ENCODE peak calls at places on chromosomes 12 and 14, in five cellular contexts. I, H, K, V and Z are unnamed samples.
A peak's percentile ranks its signal among the peaks of the same experiment; 100 is the strongest.

GRCh38 chr12:823043-823698 is 70.8 kb downstream of the WNK1 start:
- DNase-seq in I (no peak), H (no peak), K (no peak), V (no peak), Z (no peak)

GRCh38 chr14:20857630-20858261 is 33.4 kb upstream of the RNASE3 start:
- DNase-seq in I (peak; percentile 88), H (peak; percentile 55), K (peak; percentile 51), V (no peak), Z (peak; percentile 57)

GRCh38 chr12:1808798-1809480 is 11.4 kb upstream of the LRTM2 start:
- DNase-seq in I (peak; percentile 39), H (peak; percentile 12), K (no peak), V (no peak), Z (no peak)

GRCh38 chr12:49369723-49370145 is 2.5 kb downstream of the SPATS2 start:
- DNase-seq in I (no peak), H (peak; percentile 25), K (peak; percentile 58), V (no peak), Z (no peak)

GRCh38 chr12:102421801-102422583 is 58.4 kb downstream of the IGF1 start:
- DNase-seq in I (no peak), H (no peak), K (no peak), V (no peak), Z (no peak)

GRCh38 chr12:68945255-68945654 is 12.3 kb upstream of the CPM start:
- DNase-seq in I (no peak), H (no peak), K (no peak), V (no peak), Z (no peak)

GRCh38 chr12:17076335-17076734 is 470.4 kb upstream of the LMO3 start:
- DNase-seq in I (no peak), H (no peak), K (no peak), V (no peak), Z (no peak)

GRCh38 chr12:101792046-101792931 is 38.5 kb downstream of the GNPTAB start:
- DNase-seq in I (no peak), H (no peak), K (no peak), V (no peak), Z (no peak)

GRCh38 chr12:14771651-14772137 is 31.6 kb downstream of the WBP11 start:
- DNase-seq in I (no peak), H (no peak), K (no peak), V (no peak), Z (no peak)

GRCh38 chr12:32399373-32400113 is at the start of gene FGD4:
- DNase-seq in I (peak; percentile 93), H (peak; percentile 90), K (peak; percentile 75), V (no peak), Z (peak; percentile 37)

GRCh38 chr12:14691560-14691959 is 4.8 kb downstream of the GUCY2C start:
- DNase-seq in I (no peak), H (peak; percentile 42), K (no peak), V (no peak), Z (no peak)

GRCh38 chr12:1220127-1221092 is 229.4 kb downstream of the ERC1 start:
- DNase-seq in I (no peak), H (no peak), K (no peak), V (no peak), Z (no peak)

GRCh38 chr14:25049559-25050493 is at the start of gene STXBP6:
- DNase-seq in I (peak; percentile 84), H (peak; percentile 84), K (peak; percentile 61), V (no peak), Z (no peak)

GRCh38 chr12:94988471-94988870 is 15.0 kb downstream of the NDUFA12 start:
- DNase-seq in I (no peak), H (no peak), K (no peak), V (no peak), Z (peak; percentile 61)

GRCh38 chr12:12194206-12194605 is 72.6 kb downstream of the LRP6 start:
- DNase-seq in I (no peak), H (no peak), K (peak; percentile 29), V (no peak), Z (no peak)

GRCh38 chr14:59195898-59196297 is 7.4 kb downstream of the DAAM1 start:
- DNase-seq in I (no peak), H (no peak), K (no peak), V (no peak), Z (no peak)

GRCh38 chr12:47636908-47637780 is 68.7 kb downstream of the RPAP3 start:
- DNase-seq in I (peak; percentile 77), H (peak; percentile 19), K (no peak), V (peak; percentile 74), Z (no peak)

GRCh38 chr14:75430526-75430925 is 2.7 kb downstream of the JDP2 start:
- DNase-seq in I (no peak), H (peak; percentile 38), K (peak; percentile 80), V (no peak), Z (no peak)

GRCh38 chr14:47675489-47676300 is at the start of gene MDGA2:
- DNase-seq in I (peak; percentile 64), H (no peak), K (no peak), V (no peak), Z (no peak)

GRCh38 chr12:72612171-72612570 is 340.0 kb downstream of the TRHDE start:
- DNase-seq in I (no peak), H (no peak), K (no peak), V (peak; percentile 80), Z (no peak)

GRCh38 chr12:94640134-94640928 is 10.0 kb downstream of the TMCC3 start:
- DNase-seq in I (no peak), H (no peak), K (peak; percentile 91), V (no peak), Z (no peak)

GRCh38 chr14:56555921-56556570 is 23.6 kb upstream of the TMEM260 start:
- DNase-seq in I (no peak), H (no peak), K (peak; percentile 68), V (peak; percentile 13), Z (no peak)

GRCh38 chr14:90452366-90452765 is 55.5 kb downstream of the CALM1 start:
- DNase-seq in I (no peak), H (no peak), K (no peak), V (no peak), Z (no peak)

GRCh38 chr14:64704145-64704742 is at the start of gene PLEKHG3:
- DNase-seq in I (peak; percentile 95), H (peak; percentile 85), K (peak; percentile 51), V (no peak), Z (no peak)

GRCh38 chr12:112977641-112978040 is 678 bp upstream of the OAS2 start:
- DNase-seq in I (peak; percentile 61), H (peak; percentile 27), K (no peak), V (no peak), Z (no peak)

GRCh38 chr12:13175499-13175898 is 21.0 kb upstream of the EMP1 start:
- DNase-seq in I (no peak), H (no peak), K (peak; percentile 47), V (no peak), Z (no peak)

GRCh38 chr12:53383258-53383657 is 3.3 kb downstream of the SP1 start:
- DNase-seq in I (no peak), H (no peak), K (no peak), V (no peak), Z (no peak)
- H3K4me3 ChIP-seq in I (no peak overlapping the region), H (peak overlapping the region; percentile 73), K (peak overlapping the region; percentile 55), V (no peak overlapping the region), Z (no peak overlapping the region)

GRCh38 chr14:31336646-31337045 is 83.7 kb downstream of the HEATR5A start:
- DNase-seq in I (no peak), H (no peak), K (peak; percentile 69), V (no peak), Z (no peak)
- H3K27ac ChIP-seq in I (no peak overlapping the region), H (no peak overlapping the region), K (no peak overlapping the region), V (no peak overlapping the region), Z (no peak overlapping the region)

DNA sequence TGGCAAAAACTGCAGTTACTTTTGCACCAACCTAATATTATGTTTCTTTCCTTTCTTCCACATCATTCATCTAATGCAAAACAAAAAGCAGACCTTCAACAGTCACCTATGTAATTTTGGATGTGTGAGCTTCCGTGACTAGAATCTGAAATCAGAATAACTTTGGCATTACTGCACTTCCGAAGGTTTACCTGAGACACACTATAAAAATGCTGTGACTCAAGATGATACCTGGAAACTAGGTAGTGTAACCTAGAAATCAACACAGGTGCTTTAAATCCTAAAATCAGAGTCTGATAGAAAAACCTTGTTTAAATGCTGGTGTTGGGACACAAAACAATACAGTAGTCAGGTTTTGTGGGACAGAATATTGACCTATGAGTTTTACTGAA is 2.2 kb downstream of the BTBD7 start:
- DNase-seq in I (no peak), H (no peak), K (no peak), V (no peak), Z (no peak)
- H3K4me3 ChIP-seq in I (no peak overlapping the region), H (peak overlapping the region; percentile 95), K (no peak overlapping the region), V (no peak overlapping the region), Z (no peak overlapping the region)

DNA sequence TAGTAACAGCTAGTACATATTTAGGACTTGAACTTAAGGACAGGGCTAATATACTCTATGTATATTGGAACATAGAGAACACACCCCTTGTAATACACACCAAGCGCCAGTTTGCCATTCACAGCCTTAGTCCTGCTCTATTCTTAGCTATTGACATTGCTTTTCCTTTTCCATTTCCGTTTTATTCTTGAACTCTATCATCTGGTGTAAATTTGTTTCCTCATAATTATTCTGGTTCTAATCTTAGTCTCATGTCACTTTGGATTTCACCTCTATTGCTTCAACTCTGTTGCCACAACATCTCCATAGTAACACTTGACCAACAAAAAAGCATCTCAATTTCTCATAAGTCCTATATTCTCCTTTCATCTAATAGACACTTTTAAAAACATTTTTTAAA is 225.7 kb downstream of the PHLDA1 start:
- DNase-seq in I (no peak), H (no peak), K (no peak), V (no peak), Z (no peak)
- H3K27ac ChIP-seq in I (no peak overlapping the region), H (no peak overlapping the region), K (no peak overlapping the region), V (no peak overlapping the region), Z (no peak overlapping the region)

DNA sequence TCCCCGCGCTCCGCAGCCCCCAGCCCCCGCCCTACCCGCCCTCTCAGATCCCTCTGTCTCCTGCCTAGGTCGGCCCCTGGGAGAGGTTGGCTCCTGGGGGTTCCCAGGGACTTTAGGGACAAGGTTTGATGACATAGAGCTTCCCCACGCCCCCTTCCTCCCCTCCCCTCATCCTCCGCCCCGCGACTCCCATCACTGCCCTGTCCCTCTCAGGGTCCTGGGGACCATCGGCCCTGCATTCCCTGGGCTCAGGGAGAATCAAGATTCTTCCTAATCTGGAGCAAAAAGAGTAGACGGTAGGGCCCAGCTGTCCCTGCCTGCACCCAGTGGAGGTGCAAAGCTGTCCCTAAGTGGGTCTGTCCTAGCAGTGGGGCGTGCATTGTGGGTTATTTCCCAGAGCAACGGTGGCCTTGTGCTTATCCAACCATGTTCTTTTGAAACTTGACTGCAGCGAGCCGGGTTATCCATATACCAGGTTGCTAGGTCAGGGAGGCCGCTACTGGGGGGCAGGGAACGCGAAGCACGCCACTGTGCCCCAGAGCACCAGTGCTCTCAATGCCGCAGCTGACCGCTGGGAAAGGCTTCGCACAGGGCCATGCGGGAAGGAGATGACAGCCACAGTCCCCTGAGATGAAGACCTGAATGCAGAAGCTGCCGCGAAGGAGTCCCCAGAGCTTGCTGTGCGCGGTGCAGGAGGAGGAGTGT is 124.4 kb upstream of the PRMT8 start:
- DNase-seq in I (no peak), H (no peak), K (no peak), V (no peak), Z (no peak)
- H3K4me3 ChIP-seq in I (no peak overlapping the region), H (peak overlapping the region; percentile 59), K (no peak overlapping the region), V (peak overlapping the region; percentile 44), Z (no peak overlapping the region)

GRCh38 chr12:67667276-67668073 is 18.9 kb downstream of the DYRK2 start:
- DNase-seq in I (peak; percentile 89), H (peak; percentile 82), K (no peak), V (no peak), Z (no peak)
- H3K27ac ChIP-seq in I (peak overlapping the region; percentile 82), H (peak overlapping the region; percentile 65), K (no peak overlapping the region), V (no peak overlapping the region), Z (no peak overlapping the region)

GRCh38 chr12:130537655-130538054 is 178.4 kb downstream of the RIMBP2 start:
- DNase-seq in I (no peak), H (no peak), K (no peak), V (no peak), Z (no peak)
- H3K4me3 ChIP-seq in I (no peak overlapping the region), H (no peak overlapping the region), K (no peak overlapping the region), V (no peak overlapping the region), Z (no peak overlapping the region)